ENCODE peak calls at places on chromosomes 11 and 22, in seven cellular contexts. One of them, this sample, is unnamed.
A peak's percentile ranks its signal among the peaks of the same experiment; 100 is the strongest.

GRCh38 chr11:6612816-6613136 is 760 bp upstream of the TAF10 start:
- DNase-seq in heart right ventricle: no peak
- DNase-seq in NB4: no peak
- DNase-seq in HepG2: peak; percentile 50
- DNase-seq in transverse colon: peak; percentile 70
- DNase-seq in fibroblast of lung: no peak
- DNase-seq in PC-3: no peak
- DNase-seq in this sample: peak; percentile 39

GRCh38 chr11:107583629-107584195 is 7.2 kb upstream of the ELMOD1 start:
- DNase-seq in heart right ventricle: no peak
- DNase-seq in NB4: no peak
- DNase-seq in HepG2: no peak
- DNase-seq in transverse colon: no peak
- DNase-seq in fibroblast of lung: no peak
- DNase-seq in PC-3: peak; percentile 98
- DNase-seq in this sample: peak; percentile 39

GRCh38 chr11:9574556-9574805 is 1.0 kb downstream of the WEE1 start:
- DNase-seq in heart right ventricle: peak; percentile 45
- DNase-seq in NB4: peak; percentile 64
- DNase-seq in HepG2: no peak
- DNase-seq in transverse colon: peak; percentile 35
- DNase-seq in fibroblast of lung: no peak
- DNase-seq in PC-3: no peak
- DNase-seq in this sample: no peak

GRCh38 chr22:22942511-22943329 is 55.1 kb downstream of the IGLL5 start:
- DNase-seq in heart right ventricle: no peak
- DNase-seq in NB4: peak; percentile 82
- DNase-seq in HepG2: peak; percentile 44
- DNase-seq in transverse colon: peak; percentile 82
- DNase-seq in fibroblast of lung: peak; percentile 56
- DNase-seq in PC-3: peak; percentile 66
- DNase-seq in this sample: peak; percentile 87

GRCh38 chr11:9862981-9863380 is 199.1 kb downstream of the SWAP70 start:
- DNase-seq in heart right ventricle: no peak
- DNase-seq in NB4: peak; percentile 61
- DNase-seq in HepG2: no peak
- DNase-seq in transverse colon: no peak
- DNase-seq in fibroblast of lung: no peak
- DNase-seq in PC-3: no peak
- DNase-seq in this sample: no peak

GRCh38 chr22:40323681-40324083 is 22.6 kb upstream of the ADSL start:
- DNase-seq in heart right ventricle: no peak
- DNase-seq in NB4: no peak
- DNase-seq in HepG2: no peak
- DNase-seq in transverse colon: no peak
- DNase-seq in fibroblast of lung: no peak
- DNase-seq in PC-3: no peak
- DNase-seq in this sample: no peak

GRCh38 chr11:126676536-126676935 is 321.1 kb downstream of the ST3GAL4 start:
- DNase-seq in heart right ventricle: no peak
- DNase-seq in NB4: no peak
- DNase-seq in HepG2: no peak
- DNase-seq in transverse colon: no peak
- DNase-seq in fibroblast of lung: no peak
- DNase-seq in PC-3: no peak
- DNase-seq in this sample: no peak

GRCh38 chr11:119585038-119585666 is 143.8 kb downstream of the NECTIN1 start:
- DNase-seq in heart right ventricle: no peak
- DNase-seq in NB4: peak; percentile 43
- DNase-seq in HepG2: no peak
- DNase-seq in transverse colon: peak; percentile 10
- DNase-seq in fibroblast of lung: no peak
- DNase-seq in PC-3: peak; percentile 58
- DNase-seq in this sample: peak; percentile 69

GRCh38 chr11:88553204-88553603 is 215.7 kb upstream of the CTSC start:
- DNase-seq in heart right ventricle: no peak
- DNase-seq in NB4: no peak
- DNase-seq in HepG2: no peak
- DNase-seq in transverse colon: no peak
- DNase-seq in fibroblast of lung: no peak
- DNase-seq in PC-3: no peak
- DNase-seq in this sample: no peak

GRCh38 chr11:1564535-1565172 is 7.4 kb downstream of the DUSP8 start:
- DNase-seq in heart right ventricle: peak; percentile 69
- DNase-seq in NB4: peak; percentile 43
- DNase-seq in HepG2: no peak
- DNase-seq in transverse colon: peak; percentile 69
- DNase-seq in fibroblast of lung: peak; percentile 89
- DNase-seq in PC-3: peak; percentile 33
- DNase-seq in this sample: peak; percentile 88

GRCh38 chr11:95359756-95360155 is 128.8 kb upstream of the SESN3 start:
- DNase-seq in heart right ventricle: no peak
- DNase-seq in NB4: no peak
- DNase-seq in HepG2: no peak
- DNase-seq in transverse colon: no peak
- DNase-seq in fibroblast of lung: no peak
- DNase-seq in PC-3: no peak
- DNase-seq in this sample: no peak

GRCh38 chr11:64713031-64713780 is 9.8 kb downstream of the NRXN2 start:
- DNase-seq in heart right ventricle: peak; percentile 45
- DNase-seq in NB4: no peak
- DNase-seq in HepG2: no peak
- DNase-seq in transverse colon: peak; percentile 26
- DNase-seq in fibroblast of lung: peak; percentile 31
- DNase-seq in PC-3: no peak
- DNase-seq in this sample: no peak

GRCh38 chr11:18700375-18700774 is 1.8 kb downstream of the TMEM86A start:
- DNase-seq in heart right ventricle: no peak
- DNase-seq in NB4: no peak
- DNase-seq in HepG2: no peak
- DNase-seq in transverse colon: no peak
- DNase-seq in fibroblast of lung: no peak
- DNase-seq in PC-3: peak; percentile 33
- DNase-seq in this sample: peak; percentile 96

GRCh38 chr11:93608280-93608862 is 53.1 kb upstream of the CEP295 start:
- DNase-seq in heart right ventricle: no peak
- DNase-seq in NB4: no peak
- DNase-seq in HepG2: no peak
- DNase-seq in transverse colon: no peak
- DNase-seq in fibroblast of lung: no peak
- DNase-seq in PC-3: peak; percentile 32
- DNase-seq in this sample: no peak

GRCh38 chr22:38316340-38317236 is 645 bp downstream of the CSNK1E start:
- DNase-seq in heart right ventricle: peak; percentile 76
- DNase-seq in NB4: peak; percentile 51
- DNase-seq in HepG2: no peak
- DNase-seq in transverse colon: peak; percentile 68
- DNase-seq in fibroblast of lung: peak; percentile 64
- DNase-seq in PC-3: no peak
- DNase-seq in this sample: peak; percentile 34

GRCh38 chr11:117172678-117173421 is 5.7 kb upstream of the SIDT2 start:
- DNase-seq in heart right ventricle: no peak
- DNase-seq in NB4: no peak
- DNase-seq in HepG2: no peak
- DNase-seq in transverse colon: no peak
- DNase-seq in fibroblast of lung: no peak
- DNase-seq in PC-3: no peak
- DNase-seq in this sample: peak; percentile 30

GRCh38 chr11:67066333-67066709 is 9.7 kb downstream of the RHOD start:
- DNase-seq in heart right ventricle: no peak
- DNase-seq in NB4: no peak
- DNase-seq in HepG2: no peak
- DNase-seq in transverse colon: no peak
- DNase-seq in fibroblast of lung: no peak
- DNase-seq in PC-3: no peak
- DNase-seq in this sample: no peak

GRCh38 chr22:31605851-31606585 is 56.0 kb downstream of the PISD start:
- DNase-seq in heart right ventricle: no peak
- DNase-seq in NB4: no peak
- DNase-seq in HepG2: no peak
- DNase-seq in transverse colon: no peak
- DNase-seq in fibroblast of lung: no peak
- DNase-seq in PC-3: no peak
- DNase-seq in this sample: no peak

GRCh38 chr11:74694136-74694535 is 37.1 kb downstream of the CHRDL2 start:
- DNase-seq in heart right ventricle: no peak
- DNase-seq in NB4: no peak
- DNase-seq in HepG2: peak; percentile 57
- DNase-seq in transverse colon: no peak
- DNase-seq in fibroblast of lung: no peak
- DNase-seq in PC-3: no peak
- DNase-seq in this sample: no peak

DNA sequence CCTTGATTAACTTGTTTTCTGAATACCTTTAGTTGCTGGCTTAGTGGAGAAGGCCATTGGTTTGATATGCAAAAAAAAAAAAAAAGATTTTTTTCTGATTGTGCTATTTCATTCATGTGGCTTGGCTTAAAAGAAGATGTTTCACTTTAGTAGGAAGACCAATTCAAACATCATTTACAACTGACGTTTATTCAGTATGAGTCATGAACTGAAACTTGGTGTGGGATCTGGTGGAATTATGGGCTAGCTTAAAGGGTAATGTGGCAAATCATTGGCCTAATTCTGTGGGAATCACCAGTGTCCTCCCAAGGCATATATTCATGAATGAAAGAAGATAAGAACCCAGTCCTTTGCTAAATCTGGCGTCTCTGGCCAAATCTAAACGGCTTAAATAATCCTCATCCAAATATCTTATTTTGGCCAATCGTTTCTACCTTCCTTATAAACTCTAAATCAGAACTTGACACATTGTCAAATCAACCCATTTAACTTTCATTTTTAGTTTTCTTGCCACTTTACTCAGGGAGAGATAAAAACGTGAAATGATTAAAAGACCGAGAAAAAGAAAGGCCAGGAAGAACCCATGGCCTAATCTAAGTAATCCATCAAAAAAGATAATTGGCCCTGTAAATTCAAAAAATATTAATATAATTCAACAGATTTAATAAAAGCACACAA is 77.0 kb downstream of the DDIAS start:
- DNase-seq in heart right ventricle: no peak
- DNase-seq in NB4: no peak
- DNase-seq in HepG2: peak; percentile 30
- DNase-seq in transverse colon: no peak
- DNase-seq in fibroblast of lung: peak; percentile 77
- DNase-seq in PC-3: peak; percentile 92
- DNase-seq in this sample: no peak
- H3K4me3 ChIP-seq in heart right ventricle: no peak overlapping the region
- H3K4me3 ChIP-seq in NB4: no peak overlapping the region
- H3K4me3 ChIP-seq in HepG2: no peak overlapping the region
- H3K4me3 ChIP-seq in transverse colon: no peak overlapping the region
- H3K4me3 ChIP-seq in fibroblast of lung: no peak overlapping the region
- H3K4me3 ChIP-seq in PC-3: no peak overlapping the region
- H3K4me3 ChIP-seq in this sample: no peak overlapping the region

GRCh38 chr11:86245369-86246292 is 1.1 kb downstream of the EED start:
- DNase-seq in heart right ventricle: no peak
- DNase-seq in NB4: peak; percentile 58
- DNase-seq in HepG2: peak; percentile 23
- DNase-seq in transverse colon: peak; percentile 15
- DNase-seq in fibroblast of lung: peak; percentile 28
- DNase-seq in PC-3: no peak
- DNase-seq in this sample: peak; percentile 53

GRCh38 chr11:86244063-86244521 is 461 bp upstream of the EED start:
- DNase-seq in heart right ventricle: peak; percentile 86
- DNase-seq in NB4: peak; percentile 96
- DNase-seq in HepG2: peak; percentile 81
- DNase-seq in transverse colon: peak; percentile 91
- DNase-seq in fibroblast of lung: no peak
- DNase-seq in PC-3: peak; percentile 79
- DNase-seq in this sample: peak; percentile 92

GRCh38 chr11:86244522-86245368 is at the start of gene EED:
- DNase-seq in heart right ventricle: peak; percentile 96
- DNase-seq in NB4: peak; percentile 100
- DNase-seq in HepG2: peak; percentile 88
- DNase-seq in transverse colon: peak; percentile 96
- DNase-seq in fibroblast of lung: peak; percentile 94
- DNase-seq in PC-3: peak; percentile 88
- DNase-seq in this sample: peak; percentile 98

GRCh38 chr11:86247608-86248007 is 3.1 kb downstream of the EED start:
- DNase-seq in heart right ventricle: no peak
- DNase-seq in NB4: no peak
- DNase-seq in HepG2: no peak
- DNase-seq in transverse colon: peak; percentile 58
- DNase-seq in fibroblast of lung: no peak
- DNase-seq in PC-3: peak; percentile 73
- DNase-seq in this sample: no peak

GRCh38 chr11:86246293-86246675 is 1.7 kb downstream of the EED start:
- DNase-seq in heart right ventricle: no peak
- DNase-seq in NB4: no peak
- DNase-seq in HepG2: no peak
- DNase-seq in transverse colon: no peak
- DNase-seq in fibroblast of lung: peak; percentile 4
- DNase-seq in PC-3: no peak
- DNase-seq in this sample: no peak
- H3K4me3 ChIP-seq in heart right ventricle: no peak overlapping the region
- H3K4me3 ChIP-seq in NB4: peak overlapping the region; percentile 95
- H3K4me3 ChIP-seq in HepG2: peak overlapping the region; percentile 72
- H3K4me3 ChIP-seq in transverse colon: peak overlapping the region; percentile 89
- H3K4me3 ChIP-seq in fibroblast of lung: peak overlapping the region; percentile 91
- H3K4me3 ChIP-seq in PC-3: peak overlapping the region; percentile 85
- H3K4me3 ChIP-seq in this sample: peak overlapping the region; percentile 76

GRCh38 chr11:79439430-79439892 is 1.4 kb downstream of the TENM4 start:
- DNase-seq in heart right ventricle: no peak
- DNase-seq in NB4: no peak
- DNase-seq in HepG2: no peak
- DNase-seq in transverse colon: no peak
- DNase-seq in fibroblast of lung: peak; percentile 51
- DNase-seq in PC-3: no peak
- DNase-seq in this sample: no peak
- H3K4me3 ChIP-seq in heart right ventricle: peak overlapping the region; percentile 7
- H3K4me3 ChIP-seq in NB4: no peak overlapping the region
- H3K4me3 ChIP-seq in HepG2: no peak overlapping the region
- H3K4me3 ChIP-seq in transverse colon: peak overlapping the region; percentile 51
- H3K4me3 ChIP-seq in fibroblast of lung: peak overlapping the region; percentile 83
- H3K4me3 ChIP-seq in PC-3: no peak overlapping the region
- H3K4me3 ChIP-seq in this sample: peak overlapping the region; percentile 46

GRCh38 chr22:46084943-46085830 is 65.1 kb upstream of the PPARA start:
- DNase-seq in heart right ventricle: peak; percentile 92
- DNase-seq in NB4: no peak
- DNase-seq in HepG2: no peak
- DNase-seq in transverse colon: peak; percentile 69
- DNase-seq in fibroblast of lung: no peak
- DNase-seq in PC-3: peak; percentile 76
- DNase-seq in this sample: no peak
- H3K4me3 ChIP-seq in heart right ventricle: no peak overlapping the region
- H3K4me3 ChIP-seq in NB4: no peak overlapping the region
- H3K4me3 ChIP-seq in HepG2: no peak overlapping the region
- H3K4me3 ChIP-seq in transverse colon: peak overlapping the region; percentile 13
- H3K4me3 ChIP-seq in fibroblast of lung: peak overlapping the region; percentile 84
- H3K4me3 ChIP-seq in PC-3: peak overlapping the region; percentile 94
- H3K4me3 ChIP-seq in this sample: no peak overlapping the region

This sample was measured in SJCRH30.